ENCODE peak calls at places on chromosomes 16 and 17, in five cellular contexts. One of them, this sample, is unnamed. For H3K36me3, the result is how much of the 10 kb centered on the place peaks cover.

GRCh38 chr17:74919440-74920305 is 3.4 kb downstream of the USH1G start:
- DNase-seq in keratinocyte: no peak
- DNase-seq in heart left ventricle: no peak
- DNase-seq in mucosa of descending colon: peak
- DNase-seq in sigmoid colon: no peak
- DNase-seq in this sample: no peak

GRCh38 chr17:77846531-77847085 is 111.9 kb upstream of the TNRC6C start:
- DNase-seq in sigmoid colon: no peak
- DNase-seq in mucosa of descending colon: peak
- DNase-seq in keratinocyte: no peak
- DNase-seq in heart left ventricle: no peak
- DNase-seq in this sample: no peak

GRCh38 chr16:85520853-85521736 is 92.0 kb upstream of the GSE1 start:
- DNase-seq in sigmoid colon: peak
- DNase-seq in mucosa of descending colon: peak
- DNase-seq in heart left ventricle: no peak
- DNase-seq in keratinocyte: no peak
- DNase-seq in this sample: no peak

GRCh38 chr17:7932949-7933348 is 943 bp downstream of the CNTROB start:
- DNase-seq in heart left ventricle: no peak
- DNase-seq in mucosa of descending colon: peak
- DNase-seq in keratinocyte: no peak
- DNase-seq in sigmoid colon: peak
- DNase-seq in this sample: peak

GRCh38 chr16:16127469-16128116 is 95.7 kb downstream of the ABCC6 start:
- DNase-seq in heart left ventricle: peak
- DNase-seq in mucosa of descending colon: peak
- DNase-seq in sigmoid colon: peak
- DNase-seq in keratinocyte: no peak
- DNase-seq in this sample: peak

GRCh38 chr17:78252111-78252634 is 20.7 kb downstream of the TMEM235 start:
- DNase-seq in mucosa of descending colon: peak
- DNase-seq in sigmoid colon: peak
- DNase-seq in keratinocyte: no peak
- DNase-seq in heart left ventricle: no peak
- DNase-seq in this sample: peak

GRCh38 chr17:31508310-31509094 is 117.0 kb downstream of the RAB11FIP4 start:
- DNase-seq in keratinocyte: no peak
- DNase-seq in mucosa of descending colon: peak
- DNase-seq in heart left ventricle: no peak
- DNase-seq in sigmoid colon: no peak
- DNase-seq in this sample: peak

GRCh38 chr17:48500435-48501426 is 30.1 kb downstream of the HOXB1 start:
- DNase-seq in sigmoid colon: peak
- DNase-seq in keratinocyte: no peak
- DNase-seq in heart left ventricle: no peak
- DNase-seq in mucosa of descending colon: peak
- DNase-seq in this sample: peak

GRCh38 chr17:76265624-76266243 is 586 bp downstream of the UBALD2 start:
- DNase-seq in heart left ventricle: peak
- DNase-seq in keratinocyte: no peak
- DNase-seq in mucosa of descending colon: peak
- DNase-seq in sigmoid colon: peak
- DNase-seq in this sample: peak

GRCh38 chr16:30104492-30104891 is 8.5 kb upstream of the YPEL3 start:
- DNase-seq in sigmoid colon: no peak
- DNase-seq in mucosa of descending colon: peak
- DNase-seq in heart left ventricle: no peak
- DNase-seq in keratinocyte: no peak
- DNase-seq in this sample: no peak

GRCh38 chr17:60959696-60960095 is 282.0 kb downstream of the BCAS3 start:
- DNase-seq in mucosa of descending colon: no peak
- DNase-seq in heart left ventricle: no peak
- DNase-seq in sigmoid colon: no peak
- DNase-seq in keratinocyte: no peak
- DNase-seq in this sample: no peak

GRCh38 chr16:56851671-56852400 is 13.2 kb upstream of the SLC12A3 start:
- DNase-seq in mucosa of descending colon: peak
- DNase-seq in heart left ventricle: no peak
- DNase-seq in keratinocyte: no peak
- DNase-seq in sigmoid colon: peak
- DNase-seq in this sample: no peak

GRCh38 chr17:29711588-29712385 is 89.1 kb upstream of the CORO6 start:
- DNase-seq in sigmoid colon: no peak
- DNase-seq in keratinocyte: no peak
- DNase-seq in mucosa of descending colon: no peak
- DNase-seq in heart left ventricle: no peak
- DNase-seq in this sample: no peak

GRCh38 chr16:66166451-66166850 is 200.0 kb upstream of the CDH5 start:
- DNase-seq in keratinocyte: no peak
- DNase-seq in sigmoid colon: no peak
- DNase-seq in mucosa of descending colon: no peak
- DNase-seq in heart left ventricle: no peak
- DNase-seq in this sample: no peak

GRCh38 chr16:68265078-68265925 is 976 bp downstream of the SLC7A6 start:
- DNase-seq in sigmoid colon: peak
- DNase-seq in keratinocyte: no peak
- DNase-seq in heart left ventricle: peak
- DNase-seq in mucosa of descending colon: peak
- DNase-seq in this sample: no peak

GRCh38 chr16:4052801-4053662 is 63.2 kb downstream of the ADCY9 start:
- DNase-seq in keratinocyte: peak
- DNase-seq in mucosa of descending colon: peak
- DNase-seq in sigmoid colon: peak
- DNase-seq in heart left ventricle: peak
- DNase-seq in this sample: no peak

GRCh38 chr16:62715701-62716100 is 679.5 kb upstream of the CDH8 start:
- DNase-seq in keratinocyte: no peak
- DNase-seq in heart left ventricle: no peak
- DNase-seq in mucosa of descending colon: no peak
- DNase-seq in sigmoid colon: no peak
- DNase-seq in this sample: no peak

DNA sequence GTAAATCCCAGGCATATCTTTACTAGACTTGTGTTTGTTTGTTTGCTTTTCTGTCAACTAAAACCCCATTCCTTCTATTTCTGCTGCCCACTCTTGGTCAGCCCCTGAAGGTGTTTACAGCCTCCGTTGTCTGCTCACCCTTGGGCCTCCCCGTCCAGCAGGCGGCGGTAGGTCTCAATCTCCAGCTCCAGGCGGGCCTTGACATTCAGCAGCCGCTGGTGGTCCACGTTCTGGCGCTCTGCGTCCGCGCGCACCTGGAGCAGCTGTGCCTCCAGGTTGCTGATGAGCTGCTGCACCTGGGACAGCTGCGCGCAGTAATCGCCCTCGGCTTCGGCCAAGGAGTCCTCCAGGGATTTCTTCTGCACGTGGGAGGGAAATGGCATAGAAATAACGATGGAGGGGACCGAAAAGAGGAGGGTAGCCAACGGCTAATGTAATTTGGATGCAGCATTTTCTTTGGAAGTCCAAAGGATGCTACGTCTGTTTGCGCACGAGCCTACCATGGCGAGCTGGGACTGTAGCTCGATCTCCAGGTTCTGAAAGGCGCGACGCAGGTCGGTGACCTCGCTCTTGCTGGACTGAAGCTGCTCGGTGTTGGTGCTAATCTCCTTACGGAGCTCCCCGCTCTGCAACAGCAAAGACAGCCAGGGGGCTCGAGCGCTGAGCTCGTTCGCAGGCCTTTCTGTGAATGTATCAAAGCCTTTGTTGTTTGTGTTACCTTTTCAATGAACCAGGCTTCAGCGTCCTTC is 3.9 kb downstream of the KRT12 start:
- DNase-seq in mucosa of descending colon: no peak
- DNase-seq in sigmoid colon: no peak
- DNase-seq in heart left ventricle: no peak
- DNase-seq in keratinocyte: no peak
- DNase-seq in this sample: peak
- TF ChIP-seq CTCF in mucosa of descending colon: no peak
- TF ChIP-seq CTCF in sigmoid colon: no peak
- TF ChIP-seq CTCF in heart left ventricle: no peak
- TF ChIP-seq CTCF in keratinocyte: no peak
- TF ChIP-seq CTCF in this sample: peak

GRCh38 chr16:88584676-88585075 is 14.5 kb downstream of the ZC3H18 start:
- DNase-seq in heart left ventricle: no peak
- DNase-seq in sigmoid colon: no peak
- DNase-seq in keratinocyte: no peak
- DNase-seq in mucosa of descending colon: no peak
- DNase-seq in this sample: no peak

GRCh38 chr16:88588148-88588547 is 17.9 kb downstream of the ZC3H18 start:
- DNase-seq in sigmoid colon: no peak
- DNase-seq in mucosa of descending colon: no peak
- DNase-seq in heart left ventricle: no peak
- DNase-seq in keratinocyte: no peak
- DNase-seq in this sample: no peak

GRCh38 chr16:88582912-88583575 is 12.8 kb downstream of the ZC3H18 start:
- DNase-seq in heart left ventricle: no peak
- DNase-seq in sigmoid colon: no peak
- DNase-seq in keratinocyte: no peak
- DNase-seq in mucosa of descending colon: no peak
- DNase-seq in this sample: no peak

GRCh38 chr16:88588754-88589153 is 18.6 kb downstream of the ZC3H18 start:
- DNase-seq in heart left ventricle: no peak
- DNase-seq in sigmoid colon: no peak
- DNase-seq in mucosa of descending colon: no peak
- DNase-seq in keratinocyte: no peak
- DNase-seq in this sample: no peak

DNA sequence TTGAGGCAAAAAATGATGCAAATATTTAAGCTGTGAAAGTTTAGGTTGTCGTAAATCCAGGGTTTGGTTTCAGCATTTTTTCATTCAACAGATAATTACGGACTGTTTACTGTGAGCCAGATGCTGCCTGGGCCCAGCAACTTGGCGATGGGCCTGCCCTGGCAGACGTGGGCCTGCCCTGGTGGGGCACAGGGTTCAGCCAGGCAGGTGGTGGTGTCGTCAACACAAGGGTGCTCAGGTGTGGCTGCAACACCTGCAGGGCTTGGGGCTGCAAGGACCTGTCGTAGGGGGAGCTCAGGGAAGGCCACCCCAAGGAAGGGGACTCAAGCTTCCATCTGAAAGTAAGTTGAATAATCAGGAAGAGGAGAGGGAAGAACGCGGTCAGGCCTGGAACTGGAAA is 15.1 kb downstream of the ZC3H18 start:
- DNase-seq in keratinocyte: no peak
- DNase-seq in heart left ventricle: no peak
- DNase-seq in sigmoid colon: no peak
- DNase-seq in mucosa of descending colon: no peak
- DNase-seq in this sample: no peak
- H3K36me3 ChIP-seq in keratinocyte: under half
- H3K36me3 ChIP-seq in heart left ventricle: half or more
- H3K36me3 ChIP-seq in sigmoid colon: under half
- H3K36me3 ChIP-seq in mucosa of descending colon: under half
- H3K36me3 ChIP-seq in this sample: under half

GRCh38 chr17:45051060-45051719 is at the start of gene DCAKD:
- DNase-seq in heart left ventricle: peak
- DNase-seq in sigmoid colon: peak
- DNase-seq in mucosa of descending colon: peak
- DNase-seq in keratinocyte: peak
- DNase-seq in this sample: peak

GRCh38 chr17:45046536-45047125 is 4.8 kb downstream of the DCAKD start:
- DNase-seq in mucosa of descending colon: no peak
- DNase-seq in sigmoid colon: no peak
- DNase-seq in heart left ventricle: no peak
- DNase-seq in keratinocyte: no peak
- DNase-seq in this sample: no peak

GRCh38 chr17:45052052-45052772 is 780 bp upstream of the DCAKD start:
- DNase-seq in keratinocyte: no peak
- DNase-seq in sigmoid colon: peak
- DNase-seq in heart left ventricle: peak
- DNase-seq in mucosa of descending colon: peak
- DNase-seq in this sample: peak

GRCh38 chr17:45050680-45051059 is 762 bp downstream of the DCAKD start:
- DNase-seq in heart left ventricle: no peak
- DNase-seq in keratinocyte: no peak
- DNase-seq in mucosa of descending colon: peak
- DNase-seq in sigmoid colon: no peak
- DNase-seq in this sample: no peak

DNA sequence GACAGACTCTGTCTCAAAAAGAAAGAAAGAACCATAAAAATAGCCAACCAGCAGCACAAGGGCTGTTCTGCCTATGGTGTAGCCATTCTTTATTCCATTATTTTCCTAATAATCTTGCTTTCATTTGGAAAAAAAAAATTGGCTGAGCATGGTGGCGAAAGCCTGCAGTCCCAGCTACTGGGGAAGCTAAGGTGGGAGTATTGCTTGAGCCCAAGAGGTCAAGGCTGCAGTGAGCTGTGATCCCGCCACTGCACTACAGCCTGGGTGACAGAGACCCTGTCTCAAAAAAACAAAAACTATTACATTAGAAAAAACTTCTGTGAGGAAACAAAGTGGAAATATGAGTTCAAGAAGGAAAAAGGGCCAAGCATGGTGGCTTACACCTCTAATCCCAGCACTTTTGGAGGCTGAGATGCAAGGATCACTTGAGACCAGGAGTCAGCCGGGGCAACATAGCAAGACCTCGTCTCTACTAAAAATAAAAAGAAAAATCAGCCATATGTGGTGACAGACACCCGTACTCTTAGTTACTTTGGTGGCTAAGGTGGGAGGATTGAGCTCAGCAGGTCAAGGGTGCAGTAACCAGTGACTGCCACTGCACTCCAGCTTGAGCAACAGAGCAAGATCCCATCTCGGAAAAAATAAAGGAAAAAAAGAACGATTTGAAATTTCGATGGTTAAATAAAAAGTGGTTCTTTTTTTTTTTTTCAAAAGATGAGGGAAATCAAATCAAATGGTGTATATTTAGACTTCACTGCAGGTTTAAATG is 2.5 kb downstream of the DCAKD start:
- DNase-seq in sigmoid colon: no peak
- DNase-seq in mucosa of descending colon: no peak
- DNase-seq in heart left ventricle: no peak
- DNase-seq in keratinocyte: no peak
- DNase-seq in this sample: no peak
- TF ChIP-seq CTCF in sigmoid colon: peak
- TF ChIP-seq CTCF in mucosa of descending colon: no peak
- TF ChIP-seq CTCF in heart left ventricle: no peak
- TF ChIP-seq CTCF in keratinocyte: peak
- TF ChIP-seq CTCF in this sample: peak

GRCh38 chr16:27340654-27341053 is 26.9 kb downstream of the IL4R start:
- DNase-seq in sigmoid colon: no peak
- DNase-seq in keratinocyte: no peak
- DNase-seq in heart left ventricle: no peak
- DNase-seq in mucosa of descending colon: no peak
- DNase-seq in this sample: no peak
- H3K36me3 ChIP-seq in sigmoid colon: half or more
- H3K36me3 ChIP-seq in keratinocyte: under half
- H3K36me3 ChIP-seq in heart left ventricle: half or more
- H3K36me3 ChIP-seq in mucosa of descending colon: under half
- H3K36me3 ChIP-seq in this sample: under half